ENCODE peak calls at places on chromosomes 5 and 9, in nine cellular contexts. Y is activated T-cell treated with anti-CD3 and anti-CD28 coated beads for 48 hours; F is stimulated activated CD4-positive, alpha-beta T cell treated with anti-CD3 and anti-CD28 coated beads, Interleukin-15, amount 100 ng/mL, for 1 hour; K is activated CD8-positive, alpha-beta memory T cell treated with anti-CD3 and anti-CD28 coated beads, Interleukin-2, amount 50 U/mL, for 4 hours; T is COR-L47; M is mesothelial cell of epicardium; O is HTR-8/SVneo; C is AG04450; A is bronchial epithelial cell. P is an unnamed sample.
A peak's percentile ranks its signal among the peaks of the same experiment; 100 is the strongest.

GRCh38 chr9:21883642-21884041 is 81.2 kb downstream of the MTAP start:
- DNase-seq in Y (no peak), F (no peak), K (no peak), T (no peak), M (no peak), O (no peak), C (no peak), A (no peak), P (peak; percentile 81)

GRCh38 chr9:22817181-22817580 is 370.6 kb downstream of the DMRTA1 start:
- DNase-seq in Y (no peak), F (no peak), K (no peak), T (no peak), M (no peak), O (no peak), C (no peak), A (no peak), P (no peak)

GRCh38 chr5:76337949-76338589 is 65.0 kb upstream of the IQGAP2 start:
- DNase-seq in Y (no peak), F (no peak), K (peak; percentile 30), T (no peak), M (peak; percentile 21), O (peak; percentile 79), C (peak; percentile 2), A (peak; percentile 70), P (no peak)

GRCh38 chr5:62206150-62206829 is 99.7 kb upstream of the KIF2A start:
- DNase-seq in Y (no peak), F (no peak), K (no peak), T (peak; percentile 1), M (no peak), O (peak; percentile 27), C (no peak), A (peak; percentile 15), P (no peak)

GRCh38 chr9:136686534-136686793 is 793 bp downstream of the AGPAT2 start:
- DNase-seq in Y (no peak), F (no peak), K (no peak), T (no peak), M (no peak), O (no peak), C (no peak), A (no peak), P (no peak)

GRCh38 chr5:92885950-92886349 is 695.1 kb downstream of the NR2F1-AS1 start:
- DNase-seq in Y (no peak), F (no peak), K (no peak), T (no peak), M (no peak), O (no peak), C (no peak), A (no peak), P (no peak)

GRCh38 chr9:36862206-36863145 is 171.6 kb downstream of the PAX5 start:
- DNase-seq in Y (no peak), F (no peak), K (no peak), T (peak; percentile 14), M (no peak), O (peak; percentile 44), C (no peak), A (peak; percentile 30), P (no peak)

GRCh38 chr9:89319015-89319905 is 960 bp downstream of the SECISBP2 start:
- DNase-seq in Y (no peak), F (no peak), K (no peak), T (no peak), M (no peak), O (no peak), C (no peak), A (no peak), P (no peak)

GRCh38 chr5:28012538-28012937 is 974.2 kb upstream of the CDH9 start:
- DNase-seq in Y (no peak), F (no peak), K (no peak), T (no peak), M (no peak), O (no peak), C (no peak), A (no peak), P (no peak)